ENCODE peak calls at places on chromosome 1, in six cellular contexts. A is stimulated activated naive B cell treated with anti-CD40 and anti-IgM and Interleukin-4, amounts not matched to agents 10 μg/mL and 1 μg/mL and 100 μg/mL, for 72 hours; N is WTC11; H is amygdala; M is spleen; F is activated naive CD8-positive, alpha-beta T cell treated with anti-CD3 and anti-CD28 coated beads, Interleukin-2, amount 10 ng/mL, durations not matched to agents 7 days and 5 days. L is an unnamed sample.

GRCh38 chr1:182357177-182357576 is 34.4 kb downstream of the GLUL start:
- DNase-seq in M (no peak), N (no peak), A (no peak), F (no peak), H (no peak), L (no peak)

GRCh38 chr1:6011161-6011945 is 19.1 kb upstream of the NPHP4 start:
- DNase-seq in H (no peak), N (no peak), A (no peak), F (no peak), M (peak; percentile 68), L (no peak)

GRCh38 chr1:231930257-231930947 is 303.8 kb downstream of the DISC1 start:
- DNase-seq in N (no peak), M (no peak), F (no peak), H (no peak), A (no peak), L (no peak)

GRCh38 chr1:202967684-202968281 is 726 bp upstream of the CYB5R1 start:
- DNase-seq in A (peak; percentile 10), M (no peak), N (peak; percentile 16), H (no peak), F (no peak), L (no peak)

GRCh38 chr1:180851995-180852887 is 60.5 kb upstream of the KIAA1614 start:
- DNase-seq in N (no peak), M (no peak), F (no peak), A (no peak), H (no peak), L (no peak)

GRCh38 chr1:74467786-74468377 is 44.5 kb downstream of the LRRC53 start:
- DNase-seq in H (no peak), A (no peak), N (no peak), M (no peak), F (no peak), L (no peak)

GRCh38 chr1:34412597-34413392 is 236.1 kb downstream of the C1orf94 start:
- DNase-seq in A (no peak), M (no peak), H (no peak), F (no peak), N (no peak), L (no peak)

GRCh38 chr1:164611754-164612642 is 53.0 kb downstream of the PBX1 start:
- DNase-seq in A (no peak), H (no peak), M (no peak), F (no peak), N (no peak), L (peak; percentile 88)

GRCh38 chr1:12580054-12580887 is 37.7 kb downstream of the DHRS3 start:
- DNase-seq in A (no peak), F (no peak), H (no peak), N (no peak), M (no peak), L (no peak)

GRCh38 chr1:116569776-116570357 is 959 bp downstream of the CD58 start:
- DNase-seq in A (no peak), N (no peak), F (no peak), M (peak; percentile 91), H (no peak), L (no peak)

GRCh38 chr1:161068306-161069200 is 1.1 kb downstream of the ARHGAP30 start:
- DNase-seq in N (no peak), A (peak; percentile 78), M (peak; percentile 95), F (peak; percentile 80), H (peak; percentile 9), L (no peak)

GRCh38 chr1:207316622-207317510 is 4.6 kb upstream of the CD55 start:
- DNase-seq in N (no peak), A (no peak), M (no peak), H (no peak), F (no peak), L (no peak)

GRCh38 chr1:56324504-56324903 is 254.9 kb downstream of the PLPP3 start:
- DNase-seq in A (no peak), N (no peak), H (no peak), M (no peak), F (no peak), L (no peak)